ENCODE peak calls at places on chromosomes 2 and 18, in ten cellular contexts. C, A, I, K, V, R, Q, S, H and T are unnamed samples.
A peak's percentile ranks its signal among the peaks of the same experiment; 100 is the strongest.

GRCh38 chr18:12921178-12921577 is 26.6 kb upstream of the SEH1L start:
- DNase-seq in R (no peak), C (no peak), S (no peak), V (no peak), H (no peak), I (no peak), A (no peak), K (no peak), Q (no peak), T (no peak)

GRCh38 chr2:120914839-120915521 is 179.3 kb downstream of the GLI2 start:
- DNase-seq in Q (peak; percentile 94), K (peak; percentile 92), H (no peak), V (peak; percentile 96), C (peak; percentile 84), R (no peak), A (no peak), S (peak; percentile 73), I (no peak), T (no peak)

GRCh38 chr2:186058604-186059003 is 320.0 kb downstream of the FSIP2 start:
- DNase-seq in A (no peak), I (peak; percentile 58), K (no peak), V (no peak), R (peak; percentile 5), H (peak; percentile 16), S (no peak), C (no peak), Q (no peak), T (no peak)

GRCh38 chr2:151967829-151968722 is 130.8 kb downstream of the CACNB4 start:
- DNase-seq in I (no peak), S (no peak), A (no peak), C (no peak), K (no peak), Q (no peak), H (no peak), V (no peak), R (no peak), T (no peak)

GRCh38 chr18:56083889-56084288 is 495.9 kb upstream of the TCF4 start:
- DNase-seq in I (no peak), V (no peak), S (no peak), R (no peak), Q (no peak), A (no peak), C (no peak), K (no peak), H (peak; percentile 47), T (no peak)

GRCh38 chr2:67867735-67868134 is 195.1 kb downstream of the C1D start:
- DNase-seq in Q (peak; percentile 22), I (no peak), C (no peak), H (no peak), V (peak; percentile 77), K (no peak), A (no peak), S (no peak), R (no peak), T (no peak)

GRCh38 chr2:16031055-16031847 is 90.9 kb downstream of the MYCN start:
- DNase-seq in S (no peak), K (no peak), I (no peak), V (no peak), R (no peak), Q (no peak), A (no peak), C (no peak), H (no peak), T (no peak)

GRCh38 chr2:26724004-26724750 is 31.7 kb downstream of the KCNK3 start:
- DNase-seq in R (no peak), I (no peak), V (peak; percentile 90), A (no peak), S (no peak), C (peak; percentile 87), K (peak; percentile 86), H (no peak), Q (peak; percentile 65), T (no peak)

GRCh38 chr2:239598011-239598731 is 197.4 kb upstream of the HDAC4 start:
- DNase-seq in V (no peak), I (no peak), A (no peak), S (no peak), Q (no peak), H (no peak), R (no peak), C (no peak), K (no peak), T (no peak)

GRCh38 chr18:32707586-32707985 is 65.2 kb downstream of the KLHL14 start:
- DNase-seq in A (no peak), R (no peak), S (no peak), K (no peak), H (no peak), I (no peak), Q (no peak), V (no peak), C (no peak), T (no peak)

GRCh38 chr2:46643951-46644350 is 164.6 kb downstream of the TMEM247 start:
- DNase-seq in A (no peak), V (peak; percentile 66), Q (no peak), C (no peak), R (no peak), S (no peak), K (peak; percentile 25), I (no peak), H (no peak), T (no peak)